ENCODE peak calls at places on chromosomes 7 and 10, in four cellular contexts. One of them, this sample, is unnamed.

GRCh38 chr10:43857206-43857952 is 208.7 kb upstream of the ZNF32 start:
- DNase-seq in IMR-90: peak
- DNase-seq in mesendoderm: no peak
- DNase-seq in H1: no peak
- DNase-seq in this sample: no peak

GRCh38 chr7:101154693-101155102 is 422 bp downstream of the AP1S1 start:
- DNase-seq in mesendoderm: no peak
- DNase-seq in IMR-90: no peak
- DNase-seq in H1: no peak
- DNase-seq in this sample: no peak

GRCh38 chr7:35248576-35249536 is 5.0 kb downstream of the TBX20 start:
- DNase-seq in IMR-90: no peak
- DNase-seq in H1: no peak
- DNase-seq in mesendoderm: peak
- DNase-seq in this sample: peak

GRCh38 chr10:60654813-60655464 is 123.3 kb upstream of the CDK1 start:
- DNase-seq in mesendoderm: no peak
- DNase-seq in IMR-90: peak
- DNase-seq in H1: no peak
- DNase-seq in this sample: no peak

GRCh38 chr7:5375925-5376324 is 47.7 kb downstream of the TNRC18 start:
- DNase-seq in H1: no peak
- DNase-seq in IMR-90: no peak
- DNase-seq in mesendoderm: no peak
- DNase-seq in this sample: no peak

GRCh38 chr10:72834183-72834825 is 59.2 kb upstream of the OIT3 start:
- DNase-seq in IMR-90: peak
- DNase-seq in mesendoderm: peak
- DNase-seq in H1: peak
- DNase-seq in this sample: no peak

GRCh38 chr10:33252794-33253203 is 81.7 kb downstream of the NRP1 start:
- DNase-seq in mesendoderm: no peak
- DNase-seq in IMR-90: peak
- DNase-seq in H1: no peak
- DNase-seq in this sample: no peak

GRCh38 chr10:132630666-132631347 is 93.2 kb downstream of the INPP5A start:
- DNase-seq in IMR-90: no peak
- DNase-seq in mesendoderm: no peak
- DNase-seq in H1: no peak
- DNase-seq in this sample: no peak

GRCh38 chr10:98446121-98446655 is 547 bp downstream of the HPS1 start:
- DNase-seq in mesendoderm: peak
- DNase-seq in IMR-90: peak
- DNase-seq in H1: no peak
- DNase-seq in this sample: peak

GRCh38 chr10:102962259-102962658 is 44.2 kb downstream of the CNNM2 start:
- DNase-seq in H1: no peak
- DNase-seq in mesendoderm: no peak
- DNase-seq in IMR-90: no peak
- DNase-seq in this sample: no peak

GRCh38 chr10:24208661-24209420 is at the start of gene KIAA1217:
- DNase-seq in mesendoderm: peak
- DNase-seq in IMR-90: peak
- DNase-seq in H1: no peak
- DNase-seq in this sample: peak

GRCh38 chr7:7427363-7427762 is 108.3 kb downstream of the COL28A1 start:
- DNase-seq in mesendoderm: no peak
- DNase-seq in IMR-90: no peak
- DNase-seq in H1: no peak
- DNase-seq in this sample: no peak

GRCh38 chr10:35204650-35205319 is 78.1 kb downstream of the CREM start:
- DNase-seq in mesendoderm: no peak
- DNase-seq in IMR-90: no peak
- DNase-seq in H1: no peak
- DNase-seq in this sample: no peak

GRCh38 chr10:77355844-77356243 is 281.8 kb downstream of the KCNMA1 start:
- DNase-seq in IMR-90: peak
- DNase-seq in H1: no peak
- DNase-seq in mesendoderm: no peak
- DNase-seq in this sample: no peak

GRCh38 chr7:121305109-121305508 is 23.7 kb upstream of the WNT16 start:
- DNase-seq in IMR-90: peak
- DNase-seq in H1: no peak
- DNase-seq in mesendoderm: peak
- DNase-seq in this sample: no peak

GRCh38 chr10:35781643-35782035 is 139.5 kb upstream of the FZD8 start:
- DNase-seq in IMR-90: no peak
- DNase-seq in H1: no peak
- DNase-seq in mesendoderm: peak
- DNase-seq in this sample: peak

GRCh38 chr10:30037620-30038336 is 21.6 kb downstream of the JCAD start:
- DNase-seq in mesendoderm: no peak
- DNase-seq in H1: no peak
- DNase-seq in IMR-90: no peak
- DNase-seq in this sample: no peak

GRCh38 chr7:44884553-44885393 is 557 bp downstream of the PURB start:
- DNase-seq in H1: no peak
- DNase-seq in IMR-90: peak
- DNase-seq in mesendoderm: peak
- DNase-seq in this sample: peak

GRCh38 chr10:91220954-91221696 is 662 bp downstream of the PCGF5 start:
- DNase-seq in mesendoderm: peak
- DNase-seq in H1: no peak
- DNase-seq in IMR-90: peak
- DNase-seq in this sample: peak

GRCh38 chr7:27186450-27187157 is 1.6 kb upstream of the HOXA11 start:
- DNase-seq in H1: no peak
- DNase-seq in mesendoderm: no peak
- DNase-seq in IMR-90: no peak
- DNase-seq in this sample: peak

GRCh38 chr7:103073989-103074518 is 542 bp downstream of the FBXL13 start:
- DNase-seq in H1: no peak
- DNase-seq in mesendoderm: peak
- DNase-seq in IMR-90: no peak
- DNase-seq in this sample: no peak

GRCh38 chr10:50554995-50555568 is 68.7 kb downstream of the SGMS1 start:
- DNase-seq in IMR-90: peak
- DNase-seq in H1: no peak
- DNase-seq in mesendoderm: peak
- DNase-seq in this sample: peak

GRCh38 chr7:132527467-132528410 is 48.5 kb downstream of the PLXNA4 start:
- DNase-seq in IMR-90: no peak
- DNase-seq in H1: no peak
- DNase-seq in mesendoderm: no peak
- DNase-seq in this sample: no peak

GRCh38 chr7:132528695-132529094 is 47.6 kb downstream of the PLXNA4 start:
- DNase-seq in IMR-90: no peak
- DNase-seq in mesendoderm: no peak
- DNase-seq in H1: no peak
- DNase-seq in this sample: no peak

GRCh38 chr7:132532237-132532734 is 44.0 kb downstream of the PLXNA4 start:
- DNase-seq in IMR-90: no peak
- DNase-seq in mesendoderm: no peak
- DNase-seq in H1: no peak
- DNase-seq in this sample: no peak

GRCh38 chr7:132536646-132537395 is 39.4 kb downstream of the PLXNA4 start:
- DNase-seq in IMR-90: peak
- DNase-seq in H1: no peak
- DNase-seq in mesendoderm: peak
- DNase-seq in this sample: no peak

GRCh38 chr7:132531562-132531961 is 44.7 kb downstream of the PLXNA4 start:
- DNase-seq in mesendoderm: no peak
- DNase-seq in H1: no peak
- DNase-seq in IMR-90: no peak
- DNase-seq in this sample: no peak
- H3K56ac ChIP-seq in mesendoderm: no peak
- H3K56ac ChIP-seq in H1: no peak
- H3K56ac ChIP-seq in IMR-90: no peak
- H3K56ac ChIP-seq in this sample: no peak

GRCh38 chr10:83083866-83084265 is 1055.4 kb upstream of the GHITM start:
- DNase-seq in H1: no peak
- DNase-seq in IMR-90: no peak
- DNase-seq in mesendoderm: no peak
- DNase-seq in this sample: no peak
- H3K56ac ChIP-seq in H1: no peak
- H3K56ac ChIP-seq in IMR-90: no peak
- H3K56ac ChIP-seq in mesendoderm: no peak
- H3K56ac ChIP-seq in this sample: no peak

DNA sequence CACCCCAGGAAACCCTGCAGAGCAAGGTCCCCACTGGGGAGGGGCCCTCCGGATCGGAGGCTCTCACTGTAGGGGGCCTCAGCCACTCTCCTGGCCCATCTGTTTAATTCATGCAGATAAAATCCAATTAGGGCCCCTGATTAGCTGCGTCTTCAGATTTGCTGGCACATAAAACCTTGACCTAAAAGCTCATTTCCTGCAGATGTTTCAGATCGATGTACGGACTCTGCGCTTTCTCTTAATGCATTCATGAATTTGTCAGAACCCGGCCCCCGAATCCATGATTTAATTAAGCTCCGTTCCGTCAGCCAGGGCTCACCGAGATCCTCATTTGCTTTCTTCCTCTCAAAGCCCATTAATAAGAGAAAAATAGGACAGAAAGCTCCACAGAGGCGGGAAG is 40.0 kb upstream of the FOXL3 start:
- DNase-seq in IMR-90: no peak
- DNase-seq in mesendoderm: no peak
- DNase-seq in H1: no peak
- DNase-seq in this sample: no peak
- H3K56ac ChIP-seq in IMR-90: no peak
- H3K56ac ChIP-seq in mesendoderm: no peak
- H3K56ac ChIP-seq in H1: no peak
- H3K56ac ChIP-seq in this sample: no peak

GRCh38 chr10:16953270-16953669 is 136.0 kb upstream of the RSU1 start:
- DNase-seq in mesendoderm: no peak
- DNase-seq in IMR-90: no peak
- DNase-seq in H1: no peak
- DNase-seq in this sample: no peak
- H3K56ac ChIP-seq in mesendoderm: no peak
- H3K56ac ChIP-seq in IMR-90: no peak
- H3K56ac ChIP-seq in H1: no peak
- H3K56ac ChIP-seq in this sample: no peak

GRCh38 chr7:130867039-130867438 is 133.0 kb upstream of the KLF14 start:
- DNase-seq in H1: no peak
- DNase-seq in mesendoderm: no peak
- DNase-seq in IMR-90: no peak
- DNase-seq in this sample: no peak
- H3K56ac ChIP-seq in H1: no peak
- H3K56ac ChIP-seq in mesendoderm: no peak
- H3K56ac ChIP-seq in IMR-90: no peak
- H3K56ac ChIP-seq in this sample: no peak

DNA sequence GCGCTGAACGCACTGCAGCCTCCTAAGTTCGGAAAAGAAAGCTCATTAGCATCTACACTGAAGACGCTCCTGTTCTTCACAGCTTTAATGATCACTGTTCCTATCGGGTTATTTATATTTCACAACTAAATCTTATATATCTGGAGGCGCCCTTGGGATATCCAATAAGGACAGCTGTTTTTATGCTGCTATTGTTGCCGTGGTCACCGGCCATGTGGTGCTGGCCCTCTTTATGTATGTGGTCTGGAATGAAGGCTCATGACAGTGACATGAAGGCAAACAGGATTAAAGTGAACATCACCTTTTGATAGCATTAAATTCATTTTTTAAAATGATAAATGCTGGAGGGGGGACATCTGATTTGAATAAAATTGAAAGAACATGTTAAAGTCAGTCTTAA is 8.8 kb downstream of the BLVRA start:
- DNase-seq in IMR-90: no peak
- DNase-seq in H1: no peak
- DNase-seq in mesendoderm: no peak
- DNase-seq in this sample: no peak
- H3K56ac ChIP-seq in IMR-90: no peak
- H3K56ac ChIP-seq in H1: no peak
- H3K56ac ChIP-seq in mesendoderm: no peak
- H3K56ac ChIP-seq in this sample: no peak